ENCODE peak calls at places on chromosomes 6 and 20, in six cellular contexts. P, E, I, U, Q and A are unnamed samples.

GRCh38 chr20:5074050-5074674 is 45.6 kb downstream of the PCNA start:
- DNase-seq in P (no peak), E (peak), I (no peak), U (no peak), Q (no peak), A (no peak)

GRCh38 chr6:35765739-35766138 is 10.7 kb upstream of the CLPSL2 start:
- DNase-seq in P (peak), E (no peak), I (no peak), U (no peak), Q (no peak), A (no peak)

GRCh38 chr6:33641144-33641543 is 20.0 kb downstream of the ITPR3 start:
- DNase-seq in P (no peak), E (no peak), I (no peak), U (no peak), Q (no peak), A (no peak)

GRCh38 chr6:4102687-4103244 is 23.8 kb upstream of the FAM217A start:
- DNase-seq in P (no peak), E (no peak), I (no peak), U (no peak), Q (no peak), A (no peak)

GRCh38 chr20:47727909-47728361 is 57.3 kb downstream of the SULF2 start:
- DNase-seq in P (no peak), E (no peak), I (no peak), U (no peak), Q (no peak), A (no peak)

GRCh38 chr20:25276533-25277050 is 28.7 kb downstream of the PYGB start:
- DNase-seq in P (peak), E (no peak), I (peak), U (peak), Q (no peak), A (peak)

GRCh38 chr6:159212881-159213280 is 43.7 kb downstream of the FNDC1 start:
- DNase-seq in P (no peak), E (no peak), I (no peak), U (no peak), Q (no peak), A (no peak)

GRCh38 chr6:43172127-43173007 is 1.3 kb downstream of the SRF start:
- DNase-seq in P (peak), E (peak), I (peak), U (no peak), Q (peak), A (peak)

GRCh38 chr6:48615041-48615440 is 504.0 kb upstream of the PTCHD4 start:
- DNase-seq in P (no peak), E (no peak), I (no peak), U (no peak), Q (peak), A (no peak)

GRCh38 chr6:154615483-154616025 is 105.1 kb upstream of the CNKSR3 start:
- DNase-seq in P (peak), E (no peak), I (peak), U (no peak), Q (peak), A (no peak)

GRCh38 chr6:103800131-103800670 is 1059.5 kb downstream of the HACE1 start:
- DNase-seq in P (no peak), E (no peak), I (no peak), U (no peak), Q (no peak), A (no peak)

GRCh38 chr20:45798935-45799642 is 7.3 kb downstream of the DNTTIP1 start:
- DNase-seq in P (peak), E (peak), I (peak), U (no peak), Q (peak), A (peak)

GRCh38 chr6:137389150-137389664 is 105.0 kb downstream of the OLIG3 start:
- DNase-seq in P (no peak), E (peak), I (no peak), U (peak), Q (peak), A (no peak)

GRCh38 chr6:142671791-142672190 is 273.2 kb downstream of the HIVEP2 start:
- DNase-seq in P (no peak), E (no peak), I (no peak), U (no peak), Q (no peak), A (no peak)

GRCh38 chr20:36573798-36574277 is 441 bp downstream of the TGIF2 start:
- DNase-seq in P (no peak), E (peak), I (peak), U (peak), Q (no peak), A (peak)

GRCh38 chr20:676315-676937 is 824 bp upstream of the SCRT2 start:
- DNase-seq in P (no peak), E (no peak), I (no peak), U (no peak), Q (no peak), A (no peak)

GRCh38 chr6:161010418-161010817 is 18.8 kb downstream of the MAP3K4 start:
- DNase-seq in P (no peak), E (no peak), I (no peak), U (no peak), Q (peak), A (no peak)

GRCh38 chr20:11792229-11792953 is 125.3 kb upstream of the BTBD3 start:
- DNase-seq in P (no peak), E (no peak), I (no peak), U (no peak), Q (no peak), A (no peak)

GRCh38 chr6:32190054-32190945 is at the start of gene PBX2:
- DNase-seq in P (peak), E (peak), I (peak), U (peak), Q (peak), A (peak)

GRCh38 chr20:45985573-45985972 is 13.6 kb upstream of the ZNF335 start:
- DNase-seq in P (no peak), E (no peak), I (no peak), U (no peak), Q (peak), A (no peak)

GRCh38 chr20:35290186-35290886 is 1.9 kb downstream of the FAM83C start:
- DNase-seq in P (no peak), E (no peak), I (no peak), U (no peak), Q (no peak), A (no peak)

GRCh38 chr6:36698196-36698595 is 570 bp downstream of the RAB44 start:
- DNase-seq in P (no peak), E (no peak), I (no peak), U (peak), Q (no peak), A (no peak)

GRCh38 chr6:138032571-138032970 is 74.6 kb downstream of the PERP start:
- DNase-seq in P (no peak), E (no peak), I (no peak), U (no peak), Q (no peak), A (no peak)

GRCh38 chr20:52448513-52448912 is 256.9 kb upstream of the ZFP64 start:
- DNase-seq in P (no peak), E (no peak), I (no peak), U (no peak), Q (no peak), A (no peak)

GRCh38 chr6:28944412-28945006 is 20.7 kb upstream of the TRIM27 start:
- DNase-seq in P (peak), E (peak), I (peak), U (no peak), Q (peak), A (peak)

GRCh38 chr6:63881791-63882190 is 246.2 kb downstream of the PHF3 start:
- DNase-seq in P (no peak), E (no peak), I (no peak), U (no peak), Q (no peak), A (no peak)

GRCh38 chr6:22904413-22904812 is 335.0 kb downstream of the HDGFL1 start:
- DNase-seq in P (no peak), E (no peak), I (no peak), U (no peak), Q (no peak), A (no peak)

GRCh38 chr6:1554881-1555569 is 54.7 kb upstream of the FOXC1 start:
- DNase-seq in P (peak), E (peak), I (peak), U (peak), Q (peak), A (peak)

GRCh38 chr6:16999486-17000436 is 102.1 kb upstream of the STMND1 start:
- DNase-seq in P (no peak), E (no peak), I (no peak), U (no peak), Q (peak), A (no peak)

GRCh38 chr6:15401120-15401519 is 155.3 kb downstream of the JARID2 start:
- DNase-seq in P (no peak), E (no peak), I (no peak), U (no peak), Q (no peak), A (no peak)

GRCh38 chr20:61353996-61354390 is 101.9 kb downstream of the CDH4 start:
- DNase-seq in P (no peak), E (no peak), I (no peak), U (no peak), Q (no peak), A (no peak)

GRCh38 chr6:51369485-51369884 is 550.8 kb downstream of the TFAP2B start:
- DNase-seq in P (no peak), E (no peak), I (no peak), U (no peak), Q (no peak), A (no peak)

GRCh38 chr6:90663106-90663505 is 76.2 kb upstream of the MAP3K7 start:
- DNase-seq in P (no peak), E (no peak), I (no peak), U (no peak), Q (no peak), A (no peak)

GRCh38 chr20:46099491-46100287 is 9.9 kb upstream of the NCOA5 start:
- DNase-seq in P (peak), E (peak), I (peak), U (no peak), Q (no peak), A (peak)

GRCh38 chr6:17417817-17418216 is 24.4 kb downstream of the CAP2 start:
- DNase-seq in P (peak), E (no peak), I (no peak), U (no peak), Q (peak), A (no peak)

GRCh38 chr20:6122873-6123649 is at the start of gene FERMT1:
- DNase-seq in P (peak), E (peak), I (peak), U (peak), Q (peak), A (no peak)

GRCh38 chr6:85403331-85404015 is 46.4 kb upstream of the NT5E start:
- DNase-seq in P (no peak), E (no peak), I (no peak), U (no peak), Q (peak), A (no peak)

DNA sequence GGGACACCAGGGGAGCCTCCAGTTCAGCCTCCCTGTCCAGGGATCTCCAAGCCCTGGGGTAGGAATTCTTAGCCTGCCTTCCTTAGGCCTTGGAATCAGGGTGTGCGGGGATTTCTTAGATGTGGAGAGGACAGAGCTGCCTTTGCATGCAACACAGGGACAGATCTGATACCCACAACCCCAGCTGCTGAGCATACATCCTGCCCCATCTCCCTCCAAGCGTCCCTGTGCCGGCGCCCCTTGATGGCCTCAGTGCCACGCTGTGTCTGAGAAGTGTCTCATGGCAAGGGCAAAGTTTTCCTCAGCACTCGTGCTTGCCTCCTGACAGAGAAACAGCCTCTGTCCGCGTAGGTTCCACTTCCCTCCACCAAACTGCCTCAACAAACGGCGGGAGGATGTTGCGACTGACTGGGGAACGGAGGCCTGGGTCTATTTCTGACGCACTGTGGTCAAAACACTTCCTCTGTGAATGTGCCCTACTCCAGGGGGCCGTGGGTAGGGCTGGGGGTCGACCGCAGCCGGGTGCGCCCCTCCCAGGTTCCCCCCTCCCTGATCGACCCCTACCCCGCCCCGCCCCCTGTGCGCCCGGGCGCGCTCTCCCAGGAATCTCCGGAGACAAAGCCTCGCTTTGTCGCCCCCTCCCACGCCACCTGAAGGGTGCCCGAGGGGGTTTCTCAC is 950 bp downstream of the MICAL1 start:
- DNase-seq in P (no peak), E (peak), I (no peak), U (peak), Q (peak), A (no peak)
- TF ChIP-seq CTCF in P (no peak), E (no peak), I (no peak), U (no peak), Q (no peak), A (no peak)

GRCh38 chr6:118959903-118960302 is 24.9 kb upstream of the MCM9 start:
- DNase-seq in P (no peak), E (no peak), I (peak), U (no peak), Q (no peak), A (no peak)

GRCh38 chr6:118965354-118965753 is 30.4 kb upstream of the MCM9 start:
- DNase-seq in P (no peak), E (no peak), I (no peak), U (no peak), Q (peak), A (no peak)

GRCh38 chr6:118967239-118967638 is 32.3 kb upstream of the MCM9 start:
- DNase-seq in P (no peak), E (no peak), I (no peak), U (no peak), Q (no peak), A (no peak)

GRCh38 chr6:118965843-118966242 is 30.9 kb upstream of the MCM9 start:
- DNase-seq in P (no peak), E (no peak), I (no peak), U (no peak), Q (no peak), A (no peak)

DNA sequence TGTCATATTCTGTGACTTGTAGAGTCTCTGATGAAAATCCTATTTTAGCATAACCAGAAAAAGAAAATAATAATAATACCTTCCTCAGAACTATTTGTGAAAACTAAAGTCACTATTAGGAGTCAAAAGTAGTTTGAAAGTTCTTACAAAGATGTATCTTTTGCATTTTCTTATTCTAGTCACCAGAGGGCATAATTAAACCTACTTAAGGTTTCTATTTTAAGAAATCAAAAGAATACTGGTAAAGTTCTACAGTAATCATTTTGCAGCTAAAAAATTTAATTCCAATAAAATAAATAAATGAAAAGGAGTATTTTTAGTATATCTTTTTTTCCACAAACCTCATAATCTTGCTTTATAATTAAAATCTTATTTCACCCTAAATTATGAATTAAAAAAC is 28.0 kb upstream of the MCM9 start:
- DNase-seq in P (no peak), E (no peak), I (no peak), U (no peak), Q (peak), A (no peak)
- TF ChIP-seq CTCF in P (no peak), E (no peak), I (no peak), U (peak), Q (peak), A (no peak)

DNA sequence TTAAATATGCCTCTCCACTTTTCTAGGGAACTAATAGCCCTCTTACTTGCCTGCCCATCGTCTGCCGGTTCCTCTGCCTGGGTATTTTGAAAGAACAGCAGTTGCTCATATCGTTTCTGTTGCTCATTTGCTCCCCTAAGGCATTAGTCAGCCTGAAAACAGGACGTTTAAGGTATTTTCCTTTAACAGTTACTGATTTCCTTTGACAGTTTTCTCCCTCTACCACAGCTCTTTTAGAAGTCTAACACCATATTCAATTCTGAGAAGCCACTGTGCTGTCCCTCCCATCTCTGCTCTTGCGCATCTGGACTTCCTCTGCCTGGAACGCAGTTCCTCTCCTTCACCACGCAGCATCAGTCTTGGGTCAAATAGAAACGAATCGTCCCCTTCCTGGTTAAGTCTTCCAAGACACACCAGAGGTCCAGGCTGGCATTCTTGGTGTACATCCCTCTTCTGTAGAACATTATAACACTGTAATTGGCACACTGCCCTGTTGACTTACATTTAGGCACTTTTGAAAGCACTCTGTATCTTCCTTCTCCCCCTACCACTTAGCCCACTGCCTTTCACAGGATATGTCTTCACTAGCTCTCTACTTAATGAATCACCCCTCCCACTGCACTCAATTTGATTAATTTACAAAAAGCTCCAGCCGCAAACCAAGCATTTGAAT is 141.0 kb upstream of the CARMIL1 start:
- DNase-seq in P (no peak), E (peak), I (peak), U (peak), Q (peak), A (peak)
- TF ChIP-seq CTCF in P (no peak), E (no peak), I (no peak), U (no peak), Q (peak), A (no peak)

DNA sequence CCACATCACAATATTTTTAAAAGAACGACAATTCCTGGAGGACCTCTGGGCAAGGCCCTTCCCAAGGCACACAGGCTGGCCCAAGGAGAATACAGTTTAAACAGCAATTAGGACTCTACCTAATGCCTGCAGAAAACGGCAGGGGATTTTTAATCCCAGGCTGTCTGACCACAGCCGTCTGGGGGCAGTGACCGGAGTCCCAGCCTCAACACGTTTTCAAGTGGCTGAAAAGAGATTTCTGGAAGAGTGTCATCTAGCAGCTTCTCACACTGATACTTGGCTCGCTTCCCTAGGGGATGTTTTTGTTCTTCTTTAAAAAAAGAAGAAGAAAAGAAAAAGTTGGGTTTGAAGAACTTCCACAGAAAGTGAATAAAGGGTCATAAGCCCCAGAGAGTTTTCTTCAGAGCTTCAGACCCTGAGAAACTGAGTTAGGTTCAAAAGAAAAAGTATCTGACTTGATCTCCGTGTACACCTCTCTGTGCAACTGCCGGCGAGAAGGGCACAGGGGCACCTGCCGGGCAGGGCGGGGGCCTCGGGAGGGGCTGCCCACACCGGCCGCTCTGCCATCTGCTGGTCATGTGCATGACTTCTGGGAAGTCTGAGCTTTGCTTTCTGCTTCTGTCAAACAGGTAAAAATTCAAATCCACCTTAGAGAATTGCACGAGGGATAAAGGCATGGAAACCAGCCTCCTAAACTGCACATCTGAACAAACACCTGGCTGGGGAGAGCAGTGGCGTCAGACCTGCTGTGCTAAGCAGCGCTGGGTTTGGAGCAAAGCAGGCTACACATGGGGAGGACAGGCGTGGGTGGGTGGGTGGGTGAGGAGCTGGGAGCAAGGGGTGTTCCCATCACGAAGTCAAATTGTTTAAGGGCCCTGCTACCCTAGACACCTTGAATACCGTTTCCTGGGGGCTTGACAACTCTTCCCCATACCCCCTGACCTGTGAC is 33.0 kb downstream of the RRBP1 start:
- DNase-seq in P (peak), E (peak), I (peak), U (no peak), Q (no peak), A (no peak)
- TF ChIP-seq CTCF in P (peak), E (no peak), I (peak), U (peak), Q (peak), A (no peak)

GRCh38 chr6:72622094-72622540 is 253 bp downstream of the KCNQ5 start:
- DNase-seq in P (peak), E (peak), I (peak), U (no peak), Q (peak), A (peak)
- TF ChIP-seq CTCF in P (no peak), E (no peak), I (no peak), U (no peak), Q (no peak), A (no peak)

DNA sequence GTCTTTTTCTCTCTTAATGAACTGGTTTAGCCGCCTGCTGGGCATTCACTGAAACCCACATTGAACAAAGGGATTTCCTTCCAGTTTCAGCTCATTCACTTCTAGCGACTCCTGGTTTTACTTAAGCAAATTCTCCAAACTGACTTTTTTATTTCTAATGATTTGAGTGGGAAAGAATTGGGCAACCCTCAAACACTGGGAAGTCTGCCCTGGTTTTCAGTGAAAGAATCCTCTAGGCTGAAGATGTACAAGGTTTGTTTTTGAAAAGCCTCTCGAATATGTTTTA is 45.5 kb downstream of the PLAGL1 start:
- DNase-seq in P (no peak), E (no peak), I (no peak), U (no peak), Q (peak), A (no peak)
- TF ChIP-seq CTCF in P (no peak), E (no peak), I (no peak), U (no peak), Q (peak), A (no peak)

GRCh38 chr6:170165085-170165484 is 125.8 kb downstream of the DLL1 start:
- DNase-seq in P (no peak), E (no peak), I (no peak), U (peak), Q (no peak), A (no peak)
- TF ChIP-seq CTCF in P (no peak), E (no peak), I (no peak), U (no peak), Q (no peak), A (no peak)